ENCODE peak calls at places on chromosomes 5 and 9, in six cellular contexts. K is heart left ventricle; S is OCI-LY7; Y is osteoblast; P is upper lobe of right lung; V is CD8-positive, alpha-beta T cell. H is an unnamed sample. For H3K4me1, the result is how much of the 10 kb centered on the place peaks cover.

GRCh38 chr5:133704411-133704810 is 92.1 kb upstream of the FSTL4 start:
- DNase-seq in V (no peak), K (no peak), P (no peak), S (no peak), Y (no peak), H (no peak)

GRCh38 chr5:111556504-111556903 is 44.2 kb upstream of the STARD4 start:
- DNase-seq in K (no peak), S (no peak), P (no peak), V (no peak), Y (no peak), H (no peak)

GRCh38 chr9:76701441-76702031 is 62.7 kb upstream of the PCA3 start:
- DNase-seq in Y (no peak), S (no peak), P (no peak), K (no peak), V (no peak), H (no peak)

GRCh38 chr9:130199605-130200004 is 27.4 kb downstream of the NCS1 start:
- DNase-seq in S (no peak), K (no peak), P (no peak), V (no peak), Y (peak), H (no peak)

GRCh38 chr5:128258387-128258786 is 174.8 kb downstream of the SLC12A2 start:
- DNase-seq in V (no peak), P (no peak), S (no peak), K (no peak), Y (no peak), H (no peak)

GRCh38 chr5:68894673-68895072 is 199.1 kb upstream of the SLC30A5 start:
- DNase-seq in K (no peak), Y (no peak), P (no peak), V (no peak), S (no peak), H (no peak)

GRCh38 chr5:148785223-148785622 is 41.2 kb upstream of the ADRB2 start:
- DNase-seq in P (no peak), S (no peak), V (no peak), K (no peak), Y (no peak), H (no peak)

GRCh38 chr5:77499973-77500372 is 7.9 kb upstream of the WDR41 start:
- DNase-seq in V (no peak), Y (no peak), P (no peak), S (no peak), K (no peak), H (no peak)

GRCh38 chr9:110252509-110253139 is 3.7 kb downstream of the TXN start:
- DNase-seq in V (no peak), S (no peak), P (no peak), K (no peak), Y (no peak), H (no peak)

GRCh38 chr5:171405615-171406014 is 13.8 kb upstream of the FGF18 start:
- DNase-seq in V (no peak), Y (no peak), S (peak), P (no peak), K (no peak), H (no peak)
- TF ChIP-seq CTCF in V (peak), Y (peak), S (peak), P (peak), K (peak), H (peak)

GRCh38 chr5:125375143-125375542 is 628.7 kb upstream of the ZNF608 start:
- DNase-seq in V (no peak), P (no peak), Y (no peak), S (peak), K (no peak), H (no peak)
- H3K4me1 ChIP-seq in V (under half), P (under half), Y (under half), S (under half), K (under half), H (under half)

GRCh38 chr5:34669931-34670516 is 13.9 kb downstream of the RAI14 start:
- DNase-seq in Y (no peak), P (no peak), V (no peak), K (no peak), S (no peak), H (no peak)

GRCh38 chr5:34674226-34674625 is 18.1 kb downstream of the RAI14 start:
- DNase-seq in V (no peak), P (no peak), K (no peak), Y (peak), S (no peak), H (no peak)

GRCh38 chr5:34675857-34676256 is 19.7 kb downstream of the RAI14 start:
- DNase-seq in K (no peak), V (no peak), Y (no peak), S (no peak), P (no peak), H (no peak)

GRCh38 chr5:34673463-34674125 is 17.5 kb downstream of the RAI14 start:
- DNase-seq in S (no peak), K (no peak), P (no peak), Y (no peak), V (no peak), H (no peak)

DNA sequence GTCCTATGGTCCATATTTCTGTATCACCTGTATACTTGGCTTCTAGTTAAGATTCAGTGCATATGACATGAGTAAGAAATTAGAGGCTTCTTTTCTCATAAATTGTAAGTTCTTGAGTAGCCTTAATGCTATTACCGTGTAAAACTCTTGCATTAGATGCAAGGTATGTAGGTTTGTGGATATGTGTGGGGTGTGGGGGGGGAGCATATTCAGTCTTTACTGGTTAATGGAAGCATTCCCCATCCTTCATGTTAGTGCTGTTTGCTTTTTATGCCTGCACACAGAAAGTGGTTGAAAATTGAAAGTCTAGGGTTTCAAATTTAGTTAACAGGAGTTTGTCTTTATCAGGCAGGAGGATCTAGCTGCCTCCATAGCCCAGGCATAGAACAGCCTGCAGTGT is 16.1 kb downstream of the RAI14 start:
- DNase-seq in S (no peak), K (no peak), Y (peak), V (no peak), P (no peak), H (no peak)
- H3K27ac ChIP-seq in S (no peak), K (no peak), Y (peak), V (no peak), P (no peak), H (no peak)

GRCh38 chr9:137275203-137275936 is 2.2 kb upstream of the TOR4A start:
- DNase-seq in K (peak), Y (peak), P (peak), V (no peak), S (no peak), H (no peak)
- TF ChIP-seq CTCF in K (no peak), Y (no peak), P (no peak), V (no peak), S (no peak), H (no peak)

GRCh38 chr5:139666551-139666950 is 18.4 kb downstream of the CXXC5 start:
- DNase-seq in S (peak), K (no peak), Y (no peak), V (no peak), P (no peak), H (no peak)
- H3K4me1 ChIP-seq in S (half or more), K (under half), Y (half or more), V (under half), P (half or more), H (half or more)

GRCh38 chr9:27572566-27572917 is 739 bp downstream of the C9orf72 start:
- DNase-seq in P (no peak), S (peak), V (peak), K (no peak), Y (no peak), H (no peak)
- H3K27ac ChIP-seq in P (peak), S (peak), V (peak), K (peak), Y (peak), H (peak)

DNA sequence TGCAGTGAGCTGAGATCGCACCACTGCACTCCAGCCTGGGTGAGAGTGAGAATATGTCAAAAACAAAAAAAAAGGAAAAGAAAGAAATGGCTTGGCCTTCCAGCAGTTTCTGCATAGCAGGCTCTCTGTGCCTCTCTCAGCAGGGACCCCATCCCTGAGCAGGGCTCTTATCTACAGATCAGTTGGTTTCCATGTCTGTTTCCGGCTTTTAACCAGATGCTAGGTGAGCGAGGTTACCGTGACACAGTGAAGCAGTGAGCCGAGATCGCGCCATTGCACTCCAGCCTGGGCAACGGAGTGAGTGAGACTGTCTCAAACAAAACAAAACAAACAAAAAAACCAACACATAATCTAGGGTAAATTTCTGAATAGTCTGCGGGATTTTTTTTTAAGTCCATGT is 51.4 kb downstream of the COL5A1 start:
- DNase-seq in P (no peak), V (no peak), Y (peak), S (no peak), K (no peak), H (no peak)
- TF ChIP-seq CTCF in P (no peak), V (no peak), Y (no peak), S (no peak), K (no peak), H (no peak)

DNA sequence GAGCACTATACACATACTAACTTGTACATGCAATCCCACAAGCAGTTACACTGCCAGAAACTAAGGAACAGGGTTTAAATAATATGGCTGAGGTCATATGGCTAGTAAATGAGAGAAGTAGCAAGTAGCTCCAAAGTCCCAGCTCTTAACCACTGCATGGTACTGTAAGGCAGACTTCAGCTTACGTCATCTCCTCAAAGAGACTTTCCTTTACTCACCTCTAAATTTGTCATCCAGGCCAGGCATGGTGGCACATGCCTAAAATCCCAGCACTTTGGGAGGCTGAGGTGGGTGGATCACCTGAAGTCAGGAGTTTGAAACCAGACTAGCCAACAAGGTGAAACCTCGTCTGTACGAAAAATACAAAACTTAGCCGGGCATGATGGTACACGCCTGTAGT is 20.4 kb upstream of the SELENOP start:
- DNase-seq in K (no peak), S (no peak), V (no peak), P (no peak), Y (no peak), H (no peak)
- H3K4me1 ChIP-seq in K (under half), S (under half), V (under half), P (under half), Y (under half), H (under half)

DNA sequence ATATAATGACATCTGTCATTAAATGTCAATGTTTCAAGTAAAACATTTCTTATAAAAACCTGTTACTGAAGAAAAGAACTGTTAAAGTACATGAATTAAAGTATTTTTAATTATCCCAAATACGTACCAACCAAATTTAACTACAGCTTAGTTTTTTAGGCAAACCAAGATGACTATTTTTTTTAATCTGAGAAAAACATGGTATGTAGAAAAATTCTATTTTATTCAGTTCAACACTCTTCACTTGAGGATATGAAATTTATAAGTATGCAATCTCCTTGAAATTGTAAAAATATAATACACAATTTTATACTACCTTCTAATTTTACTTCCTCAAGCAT is 75.3 kb upstream of the IFNE start:
- DNase-seq in S (no peak), V (no peak), K (no peak), Y (no peak), P (no peak), H (no peak)
- H3K27ac ChIP-seq in S (no peak), V (no peak), K (no peak), Y (peak), P (no peak), H (no peak)

DNA sequence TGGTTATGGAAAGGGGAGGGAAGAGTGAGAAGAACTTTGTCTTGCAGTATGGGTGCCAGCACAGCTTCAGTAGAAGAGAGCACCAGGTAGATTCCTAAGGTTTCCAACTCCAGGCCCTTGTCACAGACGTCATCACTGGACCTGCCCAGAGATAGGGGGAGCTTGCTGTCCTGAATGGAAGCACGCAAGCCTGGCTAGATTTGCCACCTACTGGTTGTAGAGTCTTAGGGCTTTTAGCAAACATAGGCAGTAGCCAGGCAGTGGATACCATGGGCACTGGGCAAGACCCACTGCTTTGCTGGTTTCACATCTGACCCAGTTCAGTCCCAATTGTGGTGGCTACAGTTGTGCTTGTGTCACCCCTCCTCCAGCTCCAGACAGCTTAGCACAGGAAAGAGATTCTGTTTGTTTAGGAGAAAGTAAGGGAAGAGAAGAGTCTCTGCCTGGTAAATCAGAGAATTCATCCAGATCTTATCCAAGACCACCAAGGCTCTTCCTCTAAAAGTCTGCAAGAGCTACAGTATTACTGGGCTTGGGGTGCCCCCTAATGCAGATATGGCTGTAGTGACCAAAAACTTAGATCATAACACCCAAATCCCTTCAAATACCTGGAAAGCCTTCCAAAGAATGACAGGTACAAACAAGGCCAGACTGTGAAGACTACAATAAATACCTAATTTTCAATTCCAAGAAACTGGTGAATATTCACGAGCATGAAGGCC is 158.9 kb downstream of the HINT1 start:
- DNase-seq in V (no peak), P (no peak), Y (peak), K (no peak), S (no peak), H (no peak)
- TF ChIP-seq CTCF in V (no peak), P (no peak), Y (no peak), K (peak), S (peak), H (no peak)

H was measured in left ventricle myocardium inferior.